ENCODE peak calls at places on chromosomes 16 and 17, in five cellular contexts. One of them, this sample, is unnamed.

GRCh38 chr17:32518856-32519768 is 32.3 kb downstream of the CDK5R1 start:
- DNase-seq in GM23248: peak; percentile 57
- DNase-seq in HTR-8/SVneo: peak; percentile 59
- DNase-seq in SW480: peak; percentile 95
- DNase-seq in kidney tubule cell: peak; percentile 81
- DNase-seq in this sample: no peak

GRCh38 chr17:74757502-74757901 is 9.1 kb downstream of the NHERF1 start:
- DNase-seq in GM23248: no peak
- DNase-seq in HTR-8/SVneo: no peak
- DNase-seq in SW480: no peak
- DNase-seq in kidney tubule cell: no peak
- DNase-seq in this sample: no peak

GRCh38 chr16:48232459-48233040 is 11.6 kb upstream of the LONP2 start:
- DNase-seq in GM23248: peak; percentile 34
- DNase-seq in HTR-8/SVneo: no peak
- DNase-seq in SW480: no peak
- DNase-seq in kidney tubule cell: no peak
- DNase-seq in this sample: peak; percentile 27

GRCh38 chr17:69898606-69899005 is 176.4 kb upstream of the KCNJ16 start:
- DNase-seq in GM23248: peak; percentile 14
- DNase-seq in HTR-8/SVneo: no peak
- DNase-seq in SW480: no peak
- DNase-seq in kidney tubule cell: no peak
- DNase-seq in this sample: no peak

GRCh38 chr16:1188781-1189189 is 35.9 kb downstream of the CACNA1H start:
- DNase-seq in GM23248: peak; percentile 66
- DNase-seq in HTR-8/SVneo: no peak
- DNase-seq in SW480: no peak
- DNase-seq in kidney tubule cell: peak; percentile 43
- DNase-seq in this sample: peak; percentile 56

GRCh38 chr17:68981288-68981687 is 26.1 kb upstream of the ABCA8 start:
- DNase-seq in GM23248: peak; percentile 45
- DNase-seq in HTR-8/SVneo: peak; percentile 65
- DNase-seq in SW480: peak; percentile 46
- DNase-seq in kidney tubule cell: peak; percentile 91
- DNase-seq in this sample: no peak

GRCh38 chr16:11949527-11949926 is 7.7 kb upstream of the NPIPB2 start:
- DNase-seq in GM23248: peak; percentile 71
- DNase-seq in HTR-8/SVneo: peak; percentile 59
- DNase-seq in SW480: peak; percentile 72
- DNase-seq in kidney tubule cell: peak; percentile 62
- DNase-seq in this sample: peak; percentile 68

GRCh38 chr17:50917418-50917743 is 51.2 kb upstream of the TOB1 start:
- DNase-seq in GM23248: no peak
- DNase-seq in HTR-8/SVneo: no peak
- DNase-seq in SW480: no peak
- DNase-seq in kidney tubule cell: no peak
- DNase-seq in this sample: no peak

GRCh38 chr17:75063201-75063600 is 16.2 kb downstream of the KCTD2 start:
- DNase-seq in GM23248: no peak
- DNase-seq in HTR-8/SVneo: no peak
- DNase-seq in SW480: no peak
- DNase-seq in kidney tubule cell: no peak
- DNase-seq in this sample: no peak

GRCh38 chr16:27228036-27228435 is 24.7 kb downstream of the KDM8 start:
- DNase-seq in GM23248: no peak
- DNase-seq in HTR-8/SVneo: no peak
- DNase-seq in SW480: no peak
- DNase-seq in kidney tubule cell: no peak
- DNase-seq in this sample: no peak

GRCh38 chr16:82241469-82242052 is 71.5 kb upstream of the MPHOSPH6 start:
- DNase-seq in GM23248: no peak
- DNase-seq in HTR-8/SVneo: no peak
- DNase-seq in SW480: no peak
- DNase-seq in kidney tubule cell: no peak
- DNase-seq in this sample: no peak

GRCh38 chr17:58376472-58376921 is 24.5 kb upstream of the SUPT4H1 start:
- DNase-seq in GM23248: no peak
- DNase-seq in HTR-8/SVneo: no peak
- DNase-seq in SW480: no peak
- DNase-seq in kidney tubule cell: no peak
- DNase-seq in this sample: no peak

GRCh38 chr17:43714338-43715149 is 44.0 kb downstream of the SOST start:
- DNase-seq in GM23248: peak; percentile 60
- DNase-seq in HTR-8/SVneo: peak; percentile 44
- DNase-seq in SW480: peak; percentile 73
- DNase-seq in kidney tubule cell: peak; percentile 99
- DNase-seq in this sample: peak; percentile 28

GRCh38 chr16:88014201-88014781 is 63.1 kb downstream of the BANP start:
- DNase-seq in GM23248: peak; percentile 3
- DNase-seq in HTR-8/SVneo: peak; percentile 36
- DNase-seq in SW480: no peak
- DNase-seq in kidney tubule cell: no peak
- DNase-seq in this sample: no peak